ENCODE peak calls at places on chromosomes 1 and 21, in seven cellular contexts. One of them, this sample, is unnamed.

GRCh38 chr21:39472211-39472610 is 20.4 kb downstream of the SH3BGR start:
- DNase-seq in A549: no peak
- DNase-seq in left ventricle myocardium inferior: no peak
- DNase-seq in retinal pigment epithelial cell: no peak
- DNase-seq in SK-N-SH: no peak
- DNase-seq in Calu3: no peak
- DNase-seq in astrocyte of the cerebellum: no peak
- DNase-seq in this sample: no peak

GRCh38 chr21:34511787-34512451 is at the start of gene KCNE1:
- DNase-seq in Calu3: no peak
- DNase-seq in astrocyte of the cerebellum: no peak
- DNase-seq in A549: no peak
- DNase-seq in retinal pigment epithelial cell: no peak
- DNase-seq in SK-N-SH: no peak
- DNase-seq in left ventricle myocardium inferior: no peak
- DNase-seq in this sample: no peak

GRCh38 chr1:40703316-40703715 is 11.8 kb downstream of the NFYC start:
- DNase-seq in left ventricle myocardium inferior: no peak
- DNase-seq in SK-N-SH: no peak
- DNase-seq in retinal pigment epithelial cell: peak
- DNase-seq in A549: no peak
- DNase-seq in astrocyte of the cerebellum: peak
- DNase-seq in Calu3: no peak
- DNase-seq in this sample: no peak

GRCh38 chr1:156004843-156005593 is 15.7 kb downstream of the SSR2 start:
- DNase-seq in left ventricle myocardium inferior: no peak
- DNase-seq in Calu3: no peak
- DNase-seq in astrocyte of the cerebellum: no peak
- DNase-seq in A549: no peak
- DNase-seq in SK-N-SH: no peak
- DNase-seq in retinal pigment epithelial cell: no peak
- DNase-seq in this sample: peak

GRCh38 chr1:65260851-65261473 is 48.4 kb upstream of the DNAJC6 start:
- DNase-seq in Calu3: no peak
- DNase-seq in left ventricle myocardium inferior: no peak
- DNase-seq in retinal pigment epithelial cell: no peak
- DNase-seq in A549: peak
- DNase-seq in astrocyte of the cerebellum: no peak
- DNase-seq in SK-N-SH: no peak
- DNase-seq in this sample: no peak

GRCh38 chr1:224212618-224213037 is 29.6 kb downstream of the DEGS1 start:
- DNase-seq in astrocyte of the cerebellum: no peak
- DNase-seq in A549: no peak
- DNase-seq in SK-N-SH: no peak
- DNase-seq in Calu3: no peak
- DNase-seq in retinal pigment epithelial cell: no peak
- DNase-seq in left ventricle myocardium inferior: no peak
- DNase-seq in this sample: no peak

GRCh38 chr1:56803561-56804156 is 15.5 kb downstream of the FYB2 start:
- DNase-seq in Calu3: peak
- DNase-seq in SK-N-SH: peak
- DNase-seq in left ventricle myocardium inferior: no peak
- DNase-seq in retinal pigment epithelial cell: no peak
- DNase-seq in astrocyte of the cerebellum: no peak
- DNase-seq in A549: peak
- DNase-seq in this sample: peak

GRCh38 chr1:210792703-210793102 is 341.2 kb downstream of the KCNH1 start:
- DNase-seq in astrocyte of the cerebellum: peak
- DNase-seq in SK-N-SH: no peak
- DNase-seq in retinal pigment epithelial cell: peak
- DNase-seq in A549: peak
- DNase-seq in Calu3: no peak
- DNase-seq in left ventricle myocardium inferior: no peak
- DNase-seq in this sample: no peak

GRCh38 chr1:197559655-197560054 is 215.6 kb downstream of the DENND1B start:
- DNase-seq in A549: no peak
- DNase-seq in SK-N-SH: no peak
- DNase-seq in Calu3: no peak
- DNase-seq in astrocyte of the cerebellum: no peak
- DNase-seq in retinal pigment epithelial cell: no peak
- DNase-seq in left ventricle myocardium inferior: no peak
- DNase-seq in this sample: no peak

GRCh38 chr1:201582261-201582951 is 43.5 kb downstream of the NAV1 start:
- DNase-seq in Calu3: no peak
- DNase-seq in left ventricle myocardium inferior: no peak
- DNase-seq in astrocyte of the cerebellum: no peak
- DNase-seq in SK-N-SH: peak
- DNase-seq in A549: peak
- DNase-seq in retinal pigment epithelial cell: no peak
- DNase-seq in this sample: peak

GRCh38 chr1:20080441-20081330 is 10.7 kb downstream of the PLA2G5 start:
- DNase-seq in A549: no peak
- DNase-seq in retinal pigment epithelial cell: no peak
- DNase-seq in SK-N-SH: no peak
- DNase-seq in left ventricle myocardium inferior: no peak
- DNase-seq in Calu3: no peak
- DNase-seq in astrocyte of the cerebellum: no peak
- DNase-seq in this sample: no peak

GRCh38 chr21:26790289-26790688 is 54.9 kb downstream of the ADAMTS1 start:
- DNase-seq in retinal pigment epithelial cell: no peak
- DNase-seq in A549: no peak
- DNase-seq in Calu3: peak
- DNase-seq in left ventricle myocardium inferior: no peak
- DNase-seq in astrocyte of the cerebellum: no peak
- DNase-seq in SK-N-SH: no peak
- DNase-seq in this sample: no peak

GRCh38 chr1:7752512-7753417 is 18.3 kb upstream of the VAMP3 start:
- DNase-seq in retinal pigment epithelial cell: peak
- DNase-seq in left ventricle myocardium inferior: peak
- DNase-seq in A549: peak
- DNase-seq in SK-N-SH: peak
- DNase-seq in Calu3: peak
- DNase-seq in astrocyte of the cerebellum: peak
- DNase-seq in this sample: peak

GRCh38 chr1:47569681-47570470 is 132.0 kb downstream of the FOXD2 start:
- DNase-seq in Calu3: peak
- DNase-seq in A549: peak
- DNase-seq in SK-N-SH: no peak
- DNase-seq in astrocyte of the cerebellum: peak
- DNase-seq in left ventricle myocardium inferior: no peak
- DNase-seq in retinal pigment epithelial cell: peak
- DNase-seq in this sample: peak

GRCh38 chr1:169443923-169444322 is 16.6 kb upstream of the CCDC181 start:
- DNase-seq in A549: no peak
- DNase-seq in Calu3: no peak
- DNase-seq in left ventricle myocardium inferior: no peak
- DNase-seq in SK-N-SH: no peak
- DNase-seq in retinal pigment epithelial cell: no peak
- DNase-seq in astrocyte of the cerebellum: no peak
- DNase-seq in this sample: no peak

GRCh38 chr1:168360151-168360550 is 79.5 kb downstream of the TBX19 start:
- DNase-seq in SK-N-SH: no peak
- DNase-seq in left ventricle myocardium inferior: no peak
- DNase-seq in Calu3: no peak
- DNase-seq in A549: no peak
- DNase-seq in astrocyte of the cerebellum: no peak
- DNase-seq in retinal pigment epithelial cell: no peak
- DNase-seq in this sample: no peak

GRCh38 chr1:200921571-200922110 is 26.9 kb downstream of the INAVA start:
- DNase-seq in retinal pigment epithelial cell: no peak
- DNase-seq in SK-N-SH: no peak
- DNase-seq in left ventricle myocardium inferior: no peak
- DNase-seq in Calu3: no peak
- DNase-seq in A549: no peak
- DNase-seq in astrocyte of the cerebellum: no peak
- DNase-seq in this sample: no peak

GRCh38 chr1:173267453-173267945 is 60.4 kb upstream of the TNFSF4 start:
- DNase-seq in SK-N-SH: no peak
- DNase-seq in A549: no peak
- DNase-seq in left ventricle myocardium inferior: no peak
- DNase-seq in Calu3: no peak
- DNase-seq in retinal pigment epithelial cell: peak
- DNase-seq in astrocyte of the cerebellum: peak
- DNase-seq in this sample: no peak

GRCh38 chr1:58722967-58723366 is 23.1 kb upstream of the MYSM1 start:
- DNase-seq in A549: no peak
- DNase-seq in left ventricle myocardium inferior: no peak
- DNase-seq in Calu3: no peak
- DNase-seq in retinal pigment epithelial cell: no peak
- DNase-seq in astrocyte of the cerebellum: no peak
- DNase-seq in SK-N-SH: no peak
- DNase-seq in this sample: no peak

GRCh38 chr1:175016073-175016722 is 7.0 kb downstream of the MRPS14 start:
- DNase-seq in Calu3: no peak
- DNase-seq in A549: no peak
- DNase-seq in left ventricle myocardium inferior: no peak
- DNase-seq in retinal pigment epithelial cell: no peak
- DNase-seq in astrocyte of the cerebellum: no peak
- DNase-seq in SK-N-SH: no peak
- DNase-seq in this sample: no peak

GRCh38 chr1:248824701-248825100 is 1.0 kb downstream of the SH3BP5L start:
- DNase-seq in SK-N-SH: no peak
- DNase-seq in Calu3: no peak
- DNase-seq in left ventricle myocardium inferior: no peak
- DNase-seq in astrocyte of the cerebellum: no peak
- DNase-seq in A549: no peak
- DNase-seq in retinal pigment epithelial cell: no peak
- DNase-seq in this sample: no peak

GRCh38 chr1:5370321-5370720 is 621.9 kb downstream of the NPHP4 start:
- DNase-seq in SK-N-SH: no peak
- DNase-seq in A549: no peak
- DNase-seq in retinal pigment epithelial cell: no peak
- DNase-seq in Calu3: no peak
- DNase-seq in astrocyte of the cerebellum: no peak
- DNase-seq in left ventricle myocardium inferior: no peak
- DNase-seq in this sample: no peak

This sample was measured in transverse colon.